ENCODE peak calls at places on chromosomes 5 and 9, in seven cellular contexts. O is stimulated activated CD8-positive, alpha-beta memory T cell treated with anti-CD3 and anti-CD28 coated beads, Interleukin-15, amount 100 ng/mL, for 24 hours; W is MV-4-11; N is neural crest cell; C is putamen; P is EH; B is activated naive CD4-positive, alpha-beta T cell. U is an unnamed sample.

GRCh38 chr9:15642369-15642962 is 89.6 kb downstream of the CCDC171 start:
- DNase-seq in O (no peak), W (peak), N (no peak), C (peak), P (peak), B (no peak), U (peak)

GRCh38 chr5:154538492-154538891 is 60.5 kb upstream of the HAND1 start:
- DNase-seq in O (no peak), W (no peak), N (no peak), C (no peak), P (no peak), B (no peak), U (no peak)

GRCh38 chr9:110875275-110875674 is 163.0 kb downstream of the LPAR1 start:
- DNase-seq in O (no peak), W (peak), N (no peak), C (peak), P (no peak), B (no peak), U (no peak)

GRCh38 chr5:155480731-155481131 is 467.2 kb downstream of the KIF4B start:
- DNase-seq in O (no peak), W (no peak), N (no peak), C (no peak), P (no peak), B (no peak), U (no peak)

GRCh38 chr5:142748132-142748531 is 22.0 kb upstream of the ARHGAP26 start:
- DNase-seq in O (no peak), W (no peak), N (no peak), C (no peak), P (peak), B (no peak), U (no peak)

GRCh38 chr5:61332891-61333350 is 863 bp downstream of the ZSWIM6 start:
- DNase-seq in O (no peak), W (peak), N (no peak), C (no peak), P (peak), B (peak), U (peak)

GRCh38 chr5:94376672-94377345 is 241.6 kb downstream of the KIAA0825 start:
- DNase-seq in O (no peak), W (peak), N (no peak), C (no peak), P (no peak), B (no peak), U (no peak)

GRCh38 chr5:37086466-37087178 is 162.6 kb downstream of the CPLANE1 start:
- DNase-seq in O (no peak), W (peak), N (no peak), C (no peak), P (peak), B (no peak), U (no peak)

GRCh38 chr5:68432682-68433081 is 217.1 kb downstream of the PIK3R1 start:
- DNase-seq in O (no peak), W (no peak), N (no peak), C (no peak), P (no peak), B (no peak), U (no peak)

GRCh38 chr9:36584626-36585460 is 12.1 kb downstream of the MELK start:
- DNase-seq in O (no peak), W (no peak), N (no peak), C (no peak), P (peak), B (no peak), U (peak)

GRCh38 chr5:24642022-24642421 is 2.8 kb downstream of the CDH10 start:
- DNase-seq in O (no peak), W (peak), N (no peak), C (no peak), P (peak), B (no peak), U (peak)

GRCh38 chr5:177035982-177036381 is 13.5 kb downstream of the ZNF346 start:
- DNase-seq in O (no peak), W (no peak), N (no peak), C (no peak), P (peak), B (no peak), U (no peak)

GRCh38 chr5:581266-581665 is 30.9 kb upstream of the CEP72 start:
- DNase-seq in O (no peak), W (no peak), N (no peak), C (no peak), P (no peak), B (no peak), U (no peak)

GRCh38 chr9:127968717-127969383 is 11.9 kb downstream of the EEIG1 start:
- DNase-seq in O (no peak), W (no peak), N (no peak), C (no peak), P (peak), B (no peak), U (peak)

GRCh38 chr9:129416831-129417604 is 203.9 kb downstream of the C9orf50 start:
- DNase-seq in O (no peak), W (peak), N (no peak), C (no peak), P (peak), B (no peak), U (no peak)

GRCh38 chr5:142441638-142442037 is 116.8 kb upstream of the SPRY4 start:
- DNase-seq in O (no peak), W (no peak), N (peak), C (no peak), P (no peak), B (no peak), U (no peak)

GRCh38 chr5:96043471-96043870 is 81.8 kb upstream of the ELL2 start:
- DNase-seq in O (no peak), W (no peak), N (no peak), C (no peak), P (no peak), B (no peak), U (no peak)

GRCh38 chr5:177516601-177517568 is at the start of gene DDX41:
- DNase-seq in O (peak), W (peak), N (peak), C (peak), P (peak), B (peak), U (peak)

GRCh38 chr5:156526081-156527017 is 199.4 kb downstream of the SGCD start:
- DNase-seq in O (no peak), W (no peak), N (no peak), C (no peak), P (no peak), B (no peak), U (no peak)

GRCh38 chr9:69542942-69543704 is 129.0 kb downstream of the APBA1 start:
- DNase-seq in O (no peak), W (no peak), N (peak), C (peak), P (peak), B (no peak), U (no peak)

GRCh38 chr9:131266301-131267229 is 9.7 kb downstream of the FAM78A start:
- DNase-seq in O (no peak), W (no peak), N (no peak), C (no peak), P (no peak), B (no peak), U (no peak)

GRCh38 chr5:141420855-141421488 is at the start of gene PCDHGA11:
- DNase-seq in O (no peak), W (peak), N (no peak), C (no peak), P (peak), B (no peak), U (no peak)

GRCh38 chr5:56329652-56330051 is 96.5 kb upstream of the ANKRD55 start:
- DNase-seq in O (no peak), W (no peak), N (no peak), C (no peak), P (no peak), B (no peak), U (no peak)

GRCh38 chr5:136802382-136802781 is 437.0 kb upstream of the TRPC7 start:
- DNase-seq in O (no peak), W (no peak), N (no peak), C (peak), P (peak), B (no peak), U (peak)

GRCh38 chr9:113885183-113886002 is 9.3 kb downstream of the ZNF618 start:
- DNase-seq in O (no peak), W (no peak), N (no peak), C (no peak), P (no peak), B (no peak), U (no peak)

GRCh38 chr9:127987103-127987614 is 6.4 kb upstream of the EEIG1 start:
- DNase-seq in O (no peak), W (no peak), N (no peak), C (no peak), P (peak), B (no peak), U (peak)

GRCh38 chr5:27708579-27708978 is 670.2 kb upstream of the CDH9 start:
- DNase-seq in O (no peak), W (no peak), N (no peak), C (no peak), P (no peak), B (no peak), U (peak)

GRCh38 chr9:129878253-129878652 is 43.0 kb downstream of the USP20 start:
- DNase-seq in O (no peak), W (no peak), N (no peak), C (no peak), P (no peak), B (no peak), U (no peak)

GRCh38 chr9:94139672-94140417 is 55.6 kb downstream of the PTPDC1 start:
- DNase-seq in O (no peak), W (no peak), N (no peak), C (no peak), P (peak), B (no peak), U (peak)

GRCh38 chr5:135920199-135920598 is 24.6 kb upstream of the IL9 start:
- DNase-seq in O (no peak), W (no peak), N (no peak), C (no peak), P (no peak), B (no peak), U (no peak)

GRCh38 chr9:2726620-2727335 is 9.5 kb downstream of the KCNV2 start:
- DNase-seq in O (no peak), W (no peak), N (no peak), C (no peak), P (peak), B (no peak), U (no peak)

GRCh38 chr9:19464061-19464763 is 55.4 kb downstream of the ACER2 start:
- DNase-seq in O (no peak), W (no peak), N (no peak), C (no peak), P (no peak), B (no peak), U (no peak)

GRCh38 chr5:108531367-108532211 is 149.7 kb upstream of the FBXL17 start:
- DNase-seq in O (no peak), W (no peak), N (no peak), C (no peak), P (peak), B (no peak), U (no peak)

GRCh38 chr9:126661521-126662251 is 48.0 kb downstream of the LMX1B start:
- DNase-seq in O (no peak), W (no peak), N (no peak), C (no peak), P (peak), B (no peak), U (peak)

GRCh38 chr5:95858661-95859326 is 36.3 kb upstream of the GLRX start:
- DNase-seq in O (peak), W (peak), N (peak), C (peak), P (peak), B (peak), U (peak)